ENCODE peak calls at places on chromosome 1, in seven cellular contexts. M, V, H, S, W, A and G are unnamed samples.

GRCh38 chr1:54763814-54764131 is 550 bp downstream of the PARS2 start:
- DNase-seq in A (no peak), W (no peak), V (no peak), H (no peak), S (no peak), M (no peak), G (no peak)

GRCh38 chr1:75131593-75132420 is 2.4 kb upstream of the LHX8 start:
- DNase-seq in V (no peak), A (no peak), H (no peak), W (no peak), S (no peak), M (no peak), G (no peak)

GRCh38 chr1:201184734-201185453 is 5.7 kb upstream of the IGFN1 start:
- DNase-seq in V (peak; percentile 66), W (peak; percentile 53), A (peak; percentile 78), S (peak; percentile 81), H (no peak), M (no peak), G (peak; percentile 70)

GRCh38 chr1:54409156-54410142 is 3.3 kb upstream of the SSBP3 start:
- DNase-seq in S (no peak), V (peak; percentile 46), M (no peak), A (no peak), W (no peak), H (no peak), G (peak; percentile 66)

GRCh38 chr1:41743361-41743760 is 175.4 kb downstream of the HIVEP3 start:
- DNase-seq in S (no peak), W (no peak), M (no peak), V (no peak), A (no peak), H (no peak), G (no peak)

GRCh38 chr1:115454835-115455511 is 116.9 kb upstream of the NGF start:
- DNase-seq in W (no peak), A (peak; percentile 51), V (no peak), M (no peak), S (no peak), H (no peak), G (no peak)

GRCh38 chr1:116852910-116853309 is 56.8 kb upstream of the PTGFRN start:
- DNase-seq in M (no peak), S (no peak), A (peak; percentile 36), W (no peak), H (no peak), V (no peak), G (no peak)

GRCh38 chr1:24206516-24207394 is 19.7 kb upstream of the IFNLR1 start:
- DNase-seq in M (no peak), H (no peak), S (no peak), V (no peak), W (no peak), A (no peak), G (no peak)

GRCh38 chr1:2321258-2321657 is 70.1 kb downstream of the MORN1 start:
- DNase-seq in S (no peak), A (no peak), H (no peak), V (no peak), M (no peak), W (no peak), G (no peak)

GRCh38 chr1:160834945-160835565 is 27.6 kb downstream of the CD244 start:
- DNase-seq in A (peak; percentile 74), W (no peak), S (peak; percentile 79), V (no peak), M (no peak), H (no peak), G (peak; percentile 64)

GRCh38 chr1:17016317-17016661 is 4.6 kb upstream of the ATP13A2 start:
- DNase-seq in M (no peak), S (no peak), V (no peak), A (no peak), W (no peak), H (no peak), G (no peak)

GRCh38 chr1:220908757-220909156 is 29.5 kb downstream of the HLX start:
- DNase-seq in M (no peak), W (no peak), H (no peak), S (no peak), A (peak; percentile 32), V (no peak), G (no peak)

GRCh38 chr1:170562644-170563338 is 30.8 kb downstream of the GORAB start:
- DNase-seq in S (no peak), V (peak; percentile 65), W (peak; percentile 61), A (peak; percentile 68), H (no peak), M (peak; percentile 60), G (peak; percentile 3)

GRCh38 chr1:180247061-180247460 is 17.0 kb downstream of the LHX4 start:
- DNase-seq in M (no peak), H (no peak), S (no peak), V (no peak), W (no peak), A (no peak), G (no peak)

GRCh38 chr1:25117233-25117823 is 115.0 kb downstream of the SYF2 start:
- DNase-seq in S (no peak), M (no peak), H (no peak), V (no peak), A (peak; percentile 40), W (peak; percentile 71), G (peak; percentile 56)

GRCh38 chr1:40053138-40053887 is 12.8 kb downstream of the CAP1 start:
- DNase-seq in A (no peak), M (no peak), V (no peak), W (no peak), S (no peak), H (no peak), G (no peak)
- H3K4me1 ChIP-seq in A (peaks cover 10% of the 10 kb centered on the region), M (peaks cover 87% of the 10 kb centered on the region), V (peaks cover 47% of the 10 kb centered on the region), W (no peaks in the 10 kb centered on the region), S (peaks cover 7% of the 10 kb centered on the region), H (no peaks in the 10 kb centered on the region), G (peaks cover 10% of the 10 kb centered on the region)

DNA sequence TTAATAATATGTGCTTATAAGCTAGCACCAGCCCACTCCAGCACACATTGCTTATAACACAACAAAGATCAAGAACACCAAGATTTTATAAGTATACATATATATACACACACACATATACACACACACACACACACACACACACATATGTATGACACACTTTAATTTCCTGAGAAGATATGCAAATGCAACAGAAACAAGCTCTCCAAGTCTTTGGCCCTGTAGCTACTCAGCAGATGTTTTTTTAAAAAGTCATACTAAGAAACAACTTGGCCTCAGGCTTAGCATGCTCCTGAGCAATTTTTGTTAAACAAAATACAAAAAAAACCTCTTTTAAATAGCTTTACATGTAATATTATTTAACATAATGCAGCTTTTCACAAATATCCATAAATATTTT is 11.1 kb downstream of the TNFSF18 start:
- DNase-seq in A (no peak), H (no peak), W (no peak), S (no peak), M (no peak), V (no peak), G (no peak)
- TF ChIP-seq CTCF in A (no peak), H (no peak), W (no peak), S (no peak), M (no peak), V (no peak), G (no peak)

DNA sequence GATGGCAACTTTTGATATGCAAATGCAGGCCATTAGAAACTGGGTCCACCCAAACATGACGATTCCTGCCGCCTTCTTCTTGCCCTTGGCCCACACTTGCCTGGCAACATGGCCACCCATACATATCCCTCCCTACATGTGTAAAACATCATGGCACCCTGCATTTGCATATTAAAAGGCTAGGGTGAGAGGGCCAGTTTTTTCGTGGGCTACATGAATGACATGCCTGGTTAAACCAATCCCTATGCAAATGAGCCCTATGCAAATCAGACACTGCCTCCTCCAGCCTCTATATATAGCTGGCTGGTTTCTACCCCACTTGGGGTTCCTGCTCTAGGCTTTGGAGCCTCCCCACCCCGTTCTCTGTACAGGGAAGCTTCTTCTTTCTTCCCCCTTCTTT is 18.8 kb downstream of the PLA2G2A start:
- DNase-seq in M (no peak), S (no peak), W (peak; percentile 53), A (no peak), V (no peak), H (no peak), G (no peak)
- H3K27me3 ChIP-seq in M (no peaks in the 10 kb centered on the region), S (no peaks in the 10 kb centered on the region), W (no peaks in the 10 kb centered on the region), A (no peaks in the 10 kb centered on the region), V (peaks cover 29% of the 10 kb centered on the region), H (no peaks in the 10 kb centered on the region), G (no peaks in the 10 kb centered on the region)

GRCh38 chr1:45370575-45370974 is 30.3 kb upstream of the MUTYH start:
- DNase-seq in A (no peak), V (no peak), S (peak; percentile 36), H (no peak), M (no peak), W (no peak), G (no peak)

GRCh38 chr1:45364294-45364693 is 24.1 kb upstream of the MUTYH start:
- DNase-seq in S (no peak), W (no peak), A (no peak), M (no peak), V (no peak), H (no peak), G (no peak)

GRCh38 chr1:45359882-45360513 is 19.8 kb upstream of the MUTYH start:
- DNase-seq in H (no peak), V (peak; percentile 76), M (no peak), W (no peak), A (peak; percentile 82), S (peak; percentile 74), G (peak; percentile 53)

GRCh38 chr1:45365051-45365450 is 24.8 kb upstream of the MUTYH start:
- DNase-seq in S (no peak), M (no peak), W (no peak), H (no peak), V (no peak), A (no peak), G (no peak)
- H3K4me1 ChIP-seq in S (peaks cover 6% of the 10 kb centered on the region), M (peaks cover 11% of the 10 kb centered on the region), W (peaks cover 5% of the 10 kb centered on the region), H (no peaks in the 10 kb centered on the region), V (peaks cover 15% of the 10 kb centered on the region), A (peaks cover 9% of the 10 kb centered on the region), G (no peaks in the 10 kb centered on the region)

DNA sequence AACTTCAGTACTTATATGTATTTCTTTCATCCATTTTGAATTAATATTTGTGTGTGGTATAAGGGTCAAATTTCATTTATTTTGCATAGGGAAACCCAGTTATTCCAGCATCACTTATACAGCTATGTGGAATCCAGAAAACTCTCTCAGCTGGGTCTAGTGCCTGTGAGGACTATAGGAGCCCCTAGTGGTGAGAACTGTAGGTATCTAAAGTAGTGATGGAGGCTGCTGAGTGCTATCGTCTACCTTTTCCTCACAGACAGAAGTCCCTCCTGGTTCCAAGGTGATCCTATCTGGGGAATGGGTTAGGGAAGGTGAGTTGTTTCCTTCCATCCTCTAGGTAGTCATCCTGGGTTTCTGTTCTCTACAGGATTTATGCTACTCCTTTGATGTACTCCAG is 352.0 kb upstream of the C1orf87 start:
- DNase-seq in M (no peak), A (peak; percentile 36), S (peak; percentile 22), V (no peak), W (peak; percentile 34), H (no peak), G (peak; percentile 4)
- TF ChIP-seq CTCF in M (peak; percentile 11), A (peak; percentile 27), S (peak; percentile 46), V (no peak), W (peak; percentile 70), H (peak; percentile 57), G (peak; percentile 14)